ENCODE peak calls at places on chromosomes 7 and 10, in eight cellular contexts. I is GM13977, H is Panc1, U is SHP77, J is cardiac muscle cell, C is NCI-H1417, V is C1 segment of cervical spinal cord, R is SK-MEL-5. B is an unnamed sample.
A peak's percentile ranks its signal among the peaks of the same experiment; 100 is the strongest.

GRCh38 chr10:30438016-30438850 is 4.2 kb downstream of the MAP3K8 start:
- DNase-seq in I (no peak), H (no peak), U (no peak), J (no peak), C (no peak), V (no peak), R (no peak), B (no peak)

GRCh38 chr7:96304573-96304972 is 17.3 kb downstream of the SLC25A13 start:
- DNase-seq in I (no peak), H (no peak), U (no peak), J (no peak), C (peak; percentile 66), V (no peak), R (no peak), B (no peak)

GRCh38 chr7:134899729-134900128 is 86.6 kb upstream of the AGBL3 start:
- DNase-seq in I (no peak), H (peak; percentile 52), U (no peak), J (peak; percentile 36), C (no peak), V (no peak), R (no peak), B (no peak)

GRCh38 chr10:59865101-59865500 is 41.3 kb downstream of the CCDC6 start:
- DNase-seq in I (peak; percentile 29), H (no peak), U (no peak), J (peak; percentile 44), C (peak; percentile 49), V (peak; percentile 13), R (peak; percentile 32), B (no peak)

GRCh38 chr10:69416695-69417094 is at the start of gene TACR2:
- DNase-seq in I (no peak), H (no peak), U (no peak), J (no peak), C (no peak), V (no peak), R (no peak), B (no peak)

GRCh38 chr10:33722067-33722466 is 387.6 kb upstream of the NRP1 start:
- DNase-seq in I (no peak), H (no peak), U (no peak), J (no peak), C (no peak), V (no peak), R (no peak), B (peak; percentile 32)

GRCh38 chr7:149728491-149729375 is 44.7 kb downstream of the ZNF467 start:
- DNase-seq in I (no peak), H (no peak), U (no peak), J (no peak), C (no peak), V (no peak), R (no peak), B (no peak)

GRCh38 chr10:70494966-70495365 is 16.4 kb downstream of the PALD1 start:
- DNase-seq in I (no peak), H (no peak), U (no peak), J (no peak), C (no peak), V (no peak), R (no peak), B (no peak)

GRCh38 chr10:93757766-93758509 is at the start of gene LGI1:
- DNase-seq in I (no peak), H (no peak), U (no peak), J (peak; percentile 32), C (peak; percentile 4), V (peak; percentile 87), R (no peak), B (no peak)

GRCh38 chr7:132861940-132862554 is 219.8 kb downstream of the CHCHD3 start:
- DNase-seq in I (no peak), H (no peak), U (no peak), J (peak; percentile 18), C (no peak), V (no peak), R (no peak), B (no peak)

GRCh38 chr10:117684673-117685211 is 142.2 kb downstream of the EMX2 start:
- DNase-seq in I (peak; percentile 43), H (no peak), U (no peak), J (peak; percentile 12), C (peak; percentile 8), V (no peak), R (peak; percentile 17), B (no peak)

GRCh38 chr10:94224656-94225055 is 138.1 kb downstream of the NOC3L start:
- DNase-seq in I (no peak), H (peak; percentile 33), U (no peak), J (no peak), C (no peak), V (no peak), R (no peak), B (no peak)

GRCh38 chr7:111744501-111745155 is 182.3 kb upstream of the IMMP2L start:
- DNase-seq in I (no peak), H (no peak), U (no peak), J (peak; percentile 56), C (no peak), V (no peak), R (no peak), B (no peak)

GRCh38 chr10:59018977-59019376 is 157.5 kb upstream of the PHYHIPL start:
- DNase-seq in I (no peak), H (no peak), U (no peak), J (no peak), C (no peak), V (no peak), R (no peak), B (no peak)

GRCh38 chr7:47378728-47379395 is 203.0 kb downstream of the TNS3 start:
- DNase-seq in I (no peak), H (no peak), U (no peak), J (no peak), C (no peak), V (no peak), R (no peak), B (no peak)

GRCh38 chr7:120733143-120733542 is 124.8 kb downstream of the TSPAN12 start:
- DNase-seq in I (no peak), H (no peak), U (no peak), J (peak; percentile 47), C (no peak), V (no peak), R (peak; percentile 28), B (no peak)

GRCh38 chr7:155656891-155657290 is 12.4 kb downstream of the RBM33 start:
- DNase-seq in I (no peak), H (no peak), U (no peak), J (no peak), C (no peak), V (no peak), R (no peak), B (no peak)

GRCh38 chr7:130940907-130941306 is 206.9 kb upstream of the KLF14 start:
- DNase-seq in I (no peak), H (peak; percentile 54), U (no peak), J (no peak), C (no peak), V (no peak), R (peak; percentile 52), B (no peak)

GRCh38 chr10:11042375-11042774 is 24.7 kb downstream of the CELF2 start:
- DNase-seq in I (no peak), H (no peak), U (no peak), J (peak; percentile 42), C (no peak), V (no peak), R (no peak), B (no peak)

GRCh38 chr10:78332013-78332412 is 298.4 kb downstream of the RPS24 start:
- DNase-seq in I (no peak), H (no peak), U (no peak), J (no peak), C (no peak), V (peak; percentile 3), R (no peak), B (no peak)

GRCh38 chr7:15845868-15846267 is 159.4 kb upstream of the MEOX2 start:
- DNase-seq in I (no peak), H (no peak), U (no peak), J (no peak), C (no peak), V (no peak), R (no peak), B (no peak)

GRCh38 chr10:61855771-61856170 is 45.7 kb upstream of the ARID5B start:
- DNase-seq in I (no peak), H (no peak), U (no peak), J (no peak), C (no peak), V (no peak), R (no peak), B (no peak)

GRCh38 chr7:108114117-108114841 is 15.9 kb downstream of the LAMB4 start:
- DNase-seq in I (no peak), H (no peak), U (peak; percentile 28), J (no peak), C (peak; percentile 58), V (no peak), R (peak; percentile 78), B (no peak)

GRCh38 chr7:50261593-50261992 is 42.9 kb upstream of the IKZF1 start:
- DNase-seq in I (no peak), H (no peak), U (no peak), J (no peak), C (no peak), V (no peak), R (no peak), B (no peak)

GRCh38 chr10:14549496-14549895 is 218.8 kb upstream of the FRMD4A start:
- DNase-seq in I (no peak), H (no peak), U (no peak), J (no peak), C (no peak), V (no peak), R (no peak), B (no peak)

GRCh38 chr7:32680259-32681173 is 185.2 kb downstream of the AVL9 start:
- DNase-seq in I (no peak), H (no peak), U (no peak), J (peak; percentile 92), C (peak; percentile 13), V (no peak), R (no peak), B (no peak)

GRCh38 chr7:136179154-136179553 is 202.0 kb upstream of the MTPN start:
- DNase-seq in I (no peak), H (no peak), U (no peak), J (no peak), C (no peak), V (no peak), R (no peak), B (no peak)

GRCh38 chr10:92238062-92238585 is 52.8 kb downstream of the CPEB3 start:
- DNase-seq in I (no peak), H (no peak), U (no peak), J (no peak), C (no peak), V (peak; percentile 40), R (no peak), B (no peak)

GRCh38 chr10:19411119-19411518 is 362.5 kb downstream of the MALRD1 start:
- DNase-seq in I (no peak), H (no peak), U (no peak), J (no peak), C (no peak), V (no peak), R (no peak), B (no peak)

B was measured in smooth muscle cell of the brain vasculature.